ENCODE peak calls at places on chromosomes 7 and 10, in four cellular contexts. M, D, L and Y are unnamed samples.
A peak's percentile ranks its signal among the peaks of the same experiment; 100 is the strongest.

GRCh38 chr7:79646278-79646677 is 192.8 kb upstream of the MAGI2 start:
- DNase-seq in D (no peak), L (no peak), M (no peak), Y (no peak)

GRCh38 chr7:7720193-7720592 is 1.8 kb upstream of the RPA3 start:
- DNase-seq in M (no peak), D (no peak), L (no peak), Y (no peak)

GRCh38 chr7:142104550-142105527 is 6.7 kb upstream of the MGAM2 start:
- DNase-seq in M (peak; percentile 45), D (peak; percentile 27), L (no peak), Y (peak; percentile 71)

GRCh38 chr10:79289801-79290200 is 57.5 kb upstream of the PPIF start:
- DNase-seq in L (no peak), M (no peak), D (no peak), Y (peak; percentile 65)

GRCh38 chr10:74104996-74105395 is 45.6 kb downstream of the AP3M1 start:
- DNase-seq in D (no peak), M (no peak), L (no peak), Y (no peak)

GRCh38 chr10:91200314-91201212 is 19.9 kb upstream of the PCGF5 start:
- DNase-seq in L (no peak), D (no peak), M (no peak), Y (no peak)

GRCh38 chr10:125578658-125579315 is 104.2 kb downstream of the TEX36 start:
- DNase-seq in M (peak; percentile 74), D (no peak), L (no peak), Y (no peak)

GRCh38 chr7:108093903-108094302 is 36.3 kb downstream of the LAMB4 start:
- DNase-seq in M (no peak), L (no peak), D (no peak), Y (no peak)

GRCh38 chr10:12193193-12193592 is 2.5 kb downstream of the NUDT5 start:
- DNase-seq in M (no peak), D (no peak), L (no peak), Y (no peak)

GRCh38 chr10:812787-813186 is 118.7 kb downstream of the LARP4B start:
- DNase-seq in M (peak; percentile 29), L (no peak), D (no peak), Y (no peak)

GRCh38 chr7:118974836-118975235 is 750.3 kb downstream of the ANKRD7 start:
- DNase-seq in D (no peak), M (no peak), L (no peak), Y (no peak)

GRCh38 chr10:117198088-117198487 is 799 bp downstream of the KCNK18 start:
- DNase-seq in D (no peak), M (no peak), L (no peak), Y (no peak)

GRCh38 chr7:128835790-128836641 is 5.8 kb downstream of the FLNC start:
- DNase-seq in D (no peak), L (peak; percentile 61), M (no peak), Y (no peak)

GRCh38 chr10:74674892-74675291 is 151.5 kb upstream of the KAT6B start:
- DNase-seq in M (no peak), D (no peak), L (no peak), Y (no peak)

GRCh38 chr10:131473645-131474044 is 162.1 kb upstream of the TCERG1L start:
- DNase-seq in D (no peak), L (no peak), M (peak; percentile 78), Y (no peak)

GRCh38 chr7:99597762-99598501 is at the start of gene TMEM225B:
- DNase-seq in L (no peak), D (no peak), M (peak; percentile 55), Y (no peak)

GRCh38 chr10:96570512-96570911 is 16.3 kb downstream of the TM9SF3 start:
- DNase-seq in D (no peak), L (no peak), M (no peak), Y (no peak)

GRCh38 chr10:96334888-96335526 is 23.8 kb downstream of the OPALIN start:
- DNase-seq in L (no peak), M (no peak), D (peak; percentile 13), Y (peak; percentile 35)

GRCh38 chr10:32982911-32983310 is 24.9 kb upstream of the ITGB1 start:
- DNase-seq in D (no peak), M (no peak), L (no peak), Y (no peak)

GRCh38 chr10:118139321-118139720 is 92.6 kb upstream of the RAB11FIP2 start:
- DNase-seq in L (no peak), D (no peak), M (no peak), Y (no peak)

GRCh38 chr7:7131273-7131672 is 51.1 kb upstream of the C1GALT1 start:
- DNase-seq in M (no peak), D (no peak), L (no peak), Y (no peak)

DNA sequence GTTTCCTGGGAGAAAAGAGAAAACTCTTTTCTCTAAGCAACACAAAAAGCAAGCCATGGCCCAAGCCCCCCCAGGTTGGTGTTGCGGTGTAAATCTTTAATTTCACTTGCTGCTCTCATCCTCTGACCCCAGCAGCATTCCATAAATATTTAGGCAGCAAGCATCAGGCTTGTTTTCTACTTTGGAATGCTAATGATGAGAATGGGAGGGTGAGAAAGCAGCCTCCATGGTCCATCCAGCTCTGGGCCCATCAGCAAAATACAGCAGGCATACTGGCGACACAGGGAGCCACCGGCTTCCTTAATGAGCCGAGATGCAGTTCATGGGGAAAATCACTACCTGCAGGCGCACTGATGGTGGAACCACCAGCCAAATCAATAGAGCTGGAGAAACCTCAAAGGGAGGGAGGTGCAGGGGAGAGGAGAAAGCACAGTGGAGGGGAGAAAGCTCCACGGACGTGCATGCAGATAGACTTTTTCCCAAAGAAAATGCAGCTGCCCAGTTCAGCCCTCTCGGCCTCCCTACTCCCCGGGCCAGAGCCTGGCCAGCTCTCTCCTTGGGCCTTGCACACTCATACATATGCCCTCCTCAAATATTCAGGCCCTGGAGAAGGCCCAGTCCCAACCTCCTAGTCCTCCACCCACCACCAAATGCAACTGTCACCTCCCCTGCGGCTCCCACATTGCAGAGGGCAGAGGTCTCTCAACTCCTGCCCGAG is 131.9 kb downstream of the GRID1 start:
- DNase-seq in L (no peak), M (no peak), D (no peak), Y (no peak)
- H3K27ac ChIP-seq in L (no peak overlapping the region), M (no peak overlapping the region), D (no peak overlapping the region), Y (no peak overlapping the region)

GRCh38 chr7:116526897-116527296 is 2.1 kb downstream of the CAV1 start:
- DNase-seq in D (no peak), M (no peak), L (no peak), Y (no peak)
- H3K4me1 ChIP-seq in D (peaks cover 40% of the 10 kb centered on the region), M (peaks cover 76% of the 10 kb centered on the region), L (peaks cover 76% of the 10 kb centered on the region), Y (peaks cover 9% of the 10 kb centered on the region)

DNA sequence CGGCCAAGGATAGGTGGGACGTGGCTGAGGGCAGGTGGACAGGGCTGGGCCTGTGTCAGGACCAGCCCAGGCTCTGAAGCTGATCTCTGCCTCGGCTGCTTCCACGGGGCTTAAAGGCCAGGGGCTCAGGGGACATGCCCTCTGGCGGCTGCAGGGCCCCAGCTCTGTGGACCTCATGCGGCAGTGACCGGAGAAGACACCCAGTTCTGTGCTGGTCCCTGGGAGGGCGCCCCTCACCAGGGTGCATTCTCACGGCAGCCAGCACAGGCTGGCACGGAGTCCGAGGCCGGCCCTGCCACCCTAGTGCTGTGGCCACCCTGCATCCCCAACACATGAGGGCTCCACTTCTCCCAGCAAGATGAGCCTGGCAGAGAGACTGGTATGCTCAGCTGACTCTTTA is 30.3 kb downstream of the YKT6 start:
- DNase-seq in L (no peak), M (no peak), D (no peak), Y (no peak)
- H3K27ac ChIP-seq in L (no peak overlapping the region), M (no peak overlapping the region), D (no peak overlapping the region), Y (no peak overlapping the region)

DNA sequence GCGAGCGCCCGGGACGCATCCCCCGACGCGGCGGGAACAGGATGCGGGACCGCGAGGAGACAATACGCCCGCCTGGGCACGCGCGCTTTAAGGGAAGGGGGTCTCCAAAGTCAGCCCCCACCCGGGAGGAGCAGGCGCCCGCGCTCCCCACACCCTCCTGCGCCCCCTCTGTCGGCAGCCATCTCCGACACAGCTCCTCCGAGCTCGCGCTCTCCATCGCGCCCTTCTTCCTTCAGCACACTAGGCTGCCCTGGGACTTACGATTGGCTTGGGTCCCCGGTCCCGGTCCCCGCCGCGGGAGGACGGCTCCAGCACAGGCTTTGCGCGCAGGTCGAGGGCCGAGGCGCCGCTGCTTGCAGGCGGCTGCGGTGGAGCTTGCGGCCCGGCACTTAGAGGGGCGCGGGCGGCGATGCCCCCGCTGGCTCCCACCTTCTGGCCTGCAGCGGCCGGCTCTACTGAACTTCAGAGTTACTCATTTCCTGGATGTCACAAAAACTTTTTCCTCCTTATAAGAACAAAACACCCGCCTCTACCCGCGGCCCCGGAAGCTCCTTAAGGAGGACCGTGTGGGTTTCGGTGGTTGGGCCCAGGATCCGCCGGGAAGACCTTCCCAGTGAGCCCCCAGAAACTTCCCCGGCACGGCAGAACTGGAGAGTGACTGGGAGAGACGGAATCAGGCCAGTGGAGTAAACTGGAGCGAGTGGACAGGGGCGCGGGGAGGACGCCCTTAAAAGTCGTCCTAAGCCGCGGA is at the start of gene ITPRIP:
- DNase-seq in M (peak; percentile 96), D (peak; percentile 69), L (no peak), Y (peak; percentile 78)
- H3K4me1 ChIP-seq in M (peaks cover 59% of the 10 kb centered on the region), D (peaks cover 37% of the 10 kb centered on the region), L (peaks cover 62% of the 10 kb centered on the region), Y (peaks cover 5% of the 10 kb centered on the region)

GRCh38 chr10:6034371-6034770 is 27.8 kb downstream of the IL2RA start:
- DNase-seq in D (no peak), L (no peak), M (no peak), Y (no peak)

GRCh38 chr10:6036861-6037321 is 25.3 kb downstream of the IL2RA start:
- DNase-seq in D (no peak), M (peak; percentile 83), L (no peak), Y (peak; percentile 9)

GRCh38 chr10:6035926-6036575 is 26.1 kb downstream of the IL2RA start:
- DNase-seq in D (no peak), M (peak; percentile 75), L (no peak), Y (peak; percentile 10)

GRCh38 chr10:6035101-6035834 is 26.9 kb downstream of the IL2RA start:
- DNase-seq in M (peak; percentile 70), L (no peak), D (no peak), Y (peak; percentile 10)

GRCh38 chr10:6033954-6034353 is 28.2 kb downstream of the IL2RA start:
- DNase-seq in L (no peak), M (peak; percentile 50), D (no peak), Y (peak; percentile 23)
- H3K27ac ChIP-seq in L (no peak overlapping the region), M (no peak overlapping the region), D (no peak overlapping the region), Y (no peak overlapping the region)

DNA sequence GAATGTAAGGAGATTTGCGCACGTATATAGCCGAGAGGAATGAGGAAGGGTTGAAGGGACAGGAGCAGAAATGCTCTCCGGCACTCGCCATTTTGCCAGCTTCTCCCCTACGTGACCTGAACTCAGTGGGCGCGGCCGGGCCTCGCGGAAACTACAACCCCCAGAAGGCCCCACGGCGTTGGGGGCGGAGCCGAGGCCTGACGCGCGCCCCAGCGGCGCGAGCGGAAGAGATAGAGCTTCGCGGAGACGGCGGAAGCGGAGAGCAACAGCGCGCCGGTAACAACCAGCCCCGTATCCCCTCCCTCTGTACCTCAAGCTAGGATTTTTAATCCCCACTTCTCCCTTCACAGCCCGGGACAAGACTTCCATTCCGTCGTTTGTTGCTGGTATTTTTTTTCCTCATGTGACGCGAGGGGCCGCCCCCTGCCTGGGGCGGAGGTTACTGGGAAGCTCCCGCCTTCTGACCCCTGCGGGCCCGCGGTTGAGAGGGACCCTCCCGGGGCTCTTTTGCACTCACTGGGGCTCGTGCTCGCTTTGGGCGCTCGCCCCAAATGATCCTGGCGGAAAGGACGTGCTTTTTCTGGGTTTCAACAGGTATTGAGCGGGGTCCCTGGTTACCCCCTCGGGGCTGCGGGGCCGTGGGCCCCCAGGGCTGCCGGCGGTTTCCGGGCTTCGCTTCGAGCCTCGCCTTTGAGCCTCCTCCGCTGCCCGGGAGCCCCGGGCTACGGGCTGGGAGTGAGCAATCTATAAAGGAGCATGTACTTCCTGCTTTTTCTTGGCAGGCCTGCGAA is at the start of gene R3HCC1L:
- DNase-seq in M (peak; percentile 96), L (peak; percentile 95), D (peak; percentile 69), Y (peak; percentile 95)
- H3K4me1 ChIP-seq in M (peaks cover 34% of the 10 kb centered on the region), L (peaks cover 11% of the 10 kb centered on the region), D (no peaks in the 10 kb centered on the region), Y (peaks cover 10% of the 10 kb centered on the region)

GRCh38 chr10:97717627-97718026 is 4.1 kb downstream of the MARVELD1 start:
- DNase-seq in D (no peak), L (no peak), M (no peak), Y (no peak)
- H3K27ac ChIP-seq in D (peak overlapping the region; percentile 77), L (no peak overlapping the region), M (peak overlapping the region; percentile 100), Y (peak overlapping the region; percentile 74)